ENCODE peak calls at places on chromosomes 11 and 22, in eight cellular contexts. Q is epithelial cell of esophagus, N is nephron progenitor cell, C is ELR, U is hippocampal formation, G is SW 1271, A is T-helper 17 cell, D is fibroblast of pulmonary artery. X is an unnamed sample.

GRCh38 chr11:2290351-2290841 is 11.3 kb downstream of the C11orf21 start:
- DNase-seq in U (no peak), Q (no peak), A (no peak), D (no peak), N (no peak), C (no peak), G (no peak), X (no peak)

GRCh38 chr22:41094036-41094435 is 1.6 kb downstream of the EP300 start:
- DNase-seq in C (peak; percentile 56), G (peak; percentile 33), A (no peak), Q (peak; percentile 43), N (no peak), U (no peak), D (peak; percentile 35), X (peak; percentile 63)

GRCh38 chr22:35631597-35631996 is 14.5 kb upstream of the MB start:
- DNase-seq in Q (peak; percentile 69), U (no peak), G (peak; percentile 42), A (peak; percentile 21), N (peak; percentile 43), C (peak; percentile 69), D (peak; percentile 56), X (peak; percentile 46)

GRCh38 chr22:27242917-27243589 is 558.5 kb downstream of the MN1 start:
- DNase-seq in A (no peak), G (no peak), C (no peak), U (no peak), N (no peak), Q (peak; percentile 48), D (peak; percentile 22), X (no peak)

GRCh38 chr22:38416621-38417251 is 38.3 kb downstream of the KCNJ4 start:
- DNase-seq in N (no peak), A (no peak), D (no peak), Q (no peak), C (no peak), G (no peak), U (no peak), X (no peak)

GRCh38 chr11:88489030-88489429 is 151.5 kb upstream of the CTSC start:
- DNase-seq in C (peak; percentile 56), G (no peak), A (no peak), Q (peak; percentile 55), N (no peak), U (no peak), D (no peak), X (no peak)

GRCh38 chr11:2462986-2463765 is 18.4 kb downstream of the KCNQ1 start:
- DNase-seq in U (no peak), G (no peak), Q (no peak), C (no peak), A (no peak), N (no peak), D (no peak), X (no peak)

GRCh38 chr11:116960916-116961315 is 123.5 kb upstream of the APOA1 start:
- DNase-seq in N (no peak), U (no peak), A (no peak), Q (peak; percentile 66), D (peak; percentile 46), C (peak; percentile 88), G (peak; percentile 32), X (no peak)

GRCh38 chr11:82523141-82523540 is 210.5 kb downstream of the FAM181B start:
- DNase-seq in C (no peak), G (no peak), N (no peak), A (no peak), D (no peak), U (peak; percentile 22), Q (no peak), X (no peak)

GRCh38 chr11:9065614-9066431 is 25.6 kb downstream of the SCUBE2 start:
- DNase-seq in U (no peak), C (no peak), A (no peak), G (no peak), D (no peak), Q (no peak), N (no peak), X (no peak)

GRCh38 chr22:45612940-45613339 is 58.7 kb upstream of the ATXN10 start:
- DNase-seq in D (peak; percentile 20), G (no peak), A (no peak), Q (no peak), U (no peak), C (peak; percentile 44), N (peak; percentile 37), X (no peak)

GRCh38 chr22:50438305-50439275 is 36.2 kb downstream of the SBF1 start:
- DNase-seq in U (no peak), C (no peak), Q (no peak), N (no peak), D (no peak), A (peak; percentile 3), G (no peak), X (no peak)

GRCh38 chr11:8758619-8759169 is 76.1 kb downstream of the RPL27A start:
- DNase-seq in G (no peak), U (no peak), D (no peak), N (no peak), C (no peak), Q (no peak), A (no peak), X (no peak)

GRCh38 chr11:68223275-68223674 is 10.2 kb upstream of the KMT5B start:
- DNase-seq in Q (no peak), N (no peak), G (no peak), U (no peak), D (no peak), A (no peak), C (no peak), X (no peak)

GRCh38 chr22:43002198-43002577 is 12.8 kb downstream of the PACSIN2 start:
- DNase-seq in Q (peak; percentile 85), N (no peak), D (peak; percentile 78), G (peak; percentile 71), C (peak; percentile 95), U (no peak), A (no peak), X (peak; percentile 35)

GRCh38 chr11:1401656-1402221 is 12.0 kb downstream of the BRSK2 start:
- DNase-seq in N (peak; percentile 97), A (peak; percentile 47), Q (peak; percentile 49), U (peak; percentile 40), C (peak; percentile 50), D (peak; percentile 68), G (no peak), X (peak; percentile 72)

GRCh38 chr22:38462960-38463784 is 4.7 kb upstream of the KDELR3 start:
- DNase-seq in C (no peak), N (peak; percentile 81), Q (no peak), G (no peak), A (no peak), U (no peak), D (no peak), X (no peak)

GRCh38 chr11:113324250-113324649 is 9.9 kb downstream of the TTC12 start:
- DNase-seq in C (no peak), Q (no peak), N (no peak), D (no peak), A (no peak), U (no peak), G (no peak), X (no peak)

GRCh38 chr22:46788426-46789168 is 26.1 kb downstream of the TBC1D22A start:
- DNase-seq in G (no peak), Q (no peak), N (no peak), D (no peak), C (no peak), U (no peak), A (peak; percentile 29), X (no peak)

GRCh38 chr11:128036556-128037093 is 550.7 kb downstream of the ETS1 start:
- DNase-seq in N (no peak), G (no peak), D (no peak), C (peak; percentile 41), U (no peak), A (no peak), Q (no peak), X (no peak)

GRCh38 chr11:115503083-115503885 is 931 bp downstream of the CADM1 start:
- DNase-seq in C (peak; percentile 0), G (no peak), Q (peak; percentile 28), U (peak; percentile 84), N (peak; percentile 64), D (peak; percentile 10), A (no peak), X (no peak)

GRCh38 chr11:122690801-122691649 is 35.5 kb downstream of the UBASH3B start:
- DNase-seq in U (no peak), A (no peak), D (peak; percentile 73), N (no peak), G (no peak), C (no peak), Q (no peak), X (peak; percentile 72)

GRCh38 chr22:21041937-21042336 is 3.8 kb upstream of the LRRC74B start:
- DNase-seq in A (no peak), N (no peak), D (peak; percentile 13), U (no peak), C (peak; percentile 87), Q (peak; percentile 70), G (no peak), X (no peak)